ENCODE peak calls at places on chromosomes 4 and X, in eight cellular contexts. One of them, this sample, is unnamed.

GRCh38 chrX:13167444-13168207 is 123.2 kb upstream of the FAM9C start:
- DNase-seq in HCT116: no peak
- DNase-seq in H1: no peak
- DNase-seq in stomach: no peak
- DNase-seq in breast epithelium: no peak
- DNase-seq in SK-N-SH: peak
- DNase-seq in GM23338: no peak
- DNase-seq in HL-60: peak
- DNase-seq in this sample: no peak

GRCh38 chrX:130196453-130196852 is 24.7 kb downstream of the RAB33A start:
- DNase-seq in HL-60: no peak
- DNase-seq in breast epithelium: no peak
- DNase-seq in stomach: no peak
- DNase-seq in SK-N-SH: no peak
- DNase-seq in H1: no peak
- DNase-seq in HCT116: no peak
- DNase-seq in GM23338: no peak
- DNase-seq in this sample: no peak

GRCh38 chrX:63657821-63658220 is 127.2 kb downstream of the ARHGEF9 start:
- DNase-seq in HCT116: peak
- DNase-seq in SK-N-SH: no peak
- DNase-seq in stomach: no peak
- DNase-seq in GM23338: no peak
- DNase-seq in H1: no peak
- DNase-seq in breast epithelium: no peak
- DNase-seq in HL-60: peak
- DNase-seq in this sample: no peak

GRCh38 chr4:54165438-54165837 is 63.7 kb upstream of the PDGFRA start:
- DNase-seq in HL-60: no peak
- DNase-seq in SK-N-SH: no peak
- DNase-seq in stomach: no peak
- DNase-seq in H1: no peak
- DNase-seq in breast epithelium: no peak
- DNase-seq in GM23338: no peak
- DNase-seq in HCT116: peak
- DNase-seq in this sample: no peak

GRCh38 chr4:150679767-150680088 is 97.8 kb downstream of the MAB21L2 start:
- DNase-seq in stomach: no peak
- DNase-seq in breast epithelium: no peak
- DNase-seq in SK-N-SH: no peak
- DNase-seq in HCT116: no peak
- DNase-seq in GM23338: no peak
- DNase-seq in H1: no peak
- DNase-seq in HL-60: no peak
- DNase-seq in this sample: no peak

GRCh38 chr4:110816367-110816766 is 193.5 kb upstream of the PITX2 start:
- DNase-seq in stomach: no peak
- DNase-seq in GM23338: no peak
- DNase-seq in HCT116: no peak
- DNase-seq in SK-N-SH: no peak
- DNase-seq in HL-60: no peak
- DNase-seq in H1: no peak
- DNase-seq in breast epithelium: no peak
- DNase-seq in this sample: no peak

GRCh38 chr4:29581469-29581868 is 1138.7 kb upstream of the PCDH7 start:
- DNase-seq in breast epithelium: no peak
- DNase-seq in SK-N-SH: no peak
- DNase-seq in GM23338: no peak
- DNase-seq in stomach: no peak
- DNase-seq in HCT116: no peak
- DNase-seq in H1: no peak
- DNase-seq in HL-60: no peak
- DNase-seq in this sample: peak

GRCh38 chr4:159191989-159192388 is 89.1 kb downstream of the RAPGEF2 start:
- DNase-seq in H1: no peak
- DNase-seq in breast epithelium: no peak
- DNase-seq in HL-60: no peak
- DNase-seq in HCT116: peak
- DNase-seq in GM23338: peak
- DNase-seq in stomach: no peak
- DNase-seq in SK-N-SH: no peak
- DNase-seq in this sample: no peak

GRCh38 chr4:151606061-151606460 is 154.7 kb downstream of the GATB start:
- DNase-seq in HL-60: no peak
- DNase-seq in GM23338: no peak
- DNase-seq in breast epithelium: no peak
- DNase-seq in H1: no peak
- DNase-seq in HCT116: no peak
- DNase-seq in SK-N-SH: no peak
- DNase-seq in stomach: no peak
- DNase-seq in this sample: no peak

GRCh38 chr4:79050521-79050880 is 111.3 kb upstream of the PAQR3 start:
- DNase-seq in stomach: no peak
- DNase-seq in GM23338: no peak
- DNase-seq in HL-60: no peak
- DNase-seq in HCT116: no peak
- DNase-seq in breast epithelium: no peak
- DNase-seq in H1: no peak
- DNase-seq in SK-N-SH: peak
- DNase-seq in this sample: no peak
- H3K4me3 ChIP-seq in stomach: no peak
- H3K4me3 ChIP-seq in GM23338: no peak
- H3K4me3 ChIP-seq in HL-60: no peak
- H3K4me3 ChIP-seq in HCT116: no peak
- H3K4me3 ChIP-seq in breast epithelium: no peak
- H3K4me3 ChIP-seq in H1: no peak
- H3K4me3 ChIP-seq in SK-N-SH: no peak
- H3K4me3 ChIP-seq in this sample: peak

GRCh38 chr4:162920649-162921048 is 246.0 kb downstream of the NAF1 start:
- DNase-seq in stomach: no peak
- DNase-seq in HL-60: no peak
- DNase-seq in SK-N-SH: no peak
- DNase-seq in breast epithelium: no peak
- DNase-seq in H1: no peak
- DNase-seq in HCT116: no peak
- DNase-seq in GM23338: no peak
- DNase-seq in this sample: no peak
- TF ChIP-seq POLR2AphosphoS5 in stomach: no peak
- TF ChIP-seq POLR2AphosphoS5 in HL-60: no peak
- TF ChIP-seq POLR2AphosphoS5 in SK-N-SH: no peak
- TF ChIP-seq POLR2AphosphoS5 in breast epithelium: no peak
- TF ChIP-seq POLR2AphosphoS5 in H1: no peak
- TF ChIP-seq POLR2AphosphoS5 in HCT116: no peak
- TF ChIP-seq POLR2AphosphoS5 in GM23338: no peak
- TF ChIP-seq POLR2AphosphoS5 in this sample: no peak

DNA sequence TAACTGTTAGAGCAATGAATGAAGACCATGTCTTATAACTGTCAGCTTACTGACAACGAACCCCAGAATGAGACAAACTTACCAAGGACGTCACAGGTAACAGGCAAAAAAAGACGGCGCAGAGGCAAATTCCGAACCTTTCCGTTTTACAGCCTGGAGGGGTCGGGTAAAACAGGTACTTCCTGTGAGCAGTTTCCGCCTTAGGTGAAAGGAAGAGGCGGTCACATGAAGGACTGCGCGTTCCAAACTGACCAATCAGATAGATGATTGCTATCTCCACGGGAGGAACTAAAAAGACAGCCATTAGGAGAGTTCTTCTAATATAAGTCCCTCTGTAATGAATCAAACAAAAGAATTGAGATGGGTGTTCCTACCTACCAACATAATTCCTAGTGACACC is at the start of gene COX7B2:
- DNase-seq in stomach: no peak
- DNase-seq in H1: no peak
- DNase-seq in SK-N-SH: no peak
- DNase-seq in GM23338: no peak
- DNase-seq in breast epithelium: no peak
- DNase-seq in HCT116: no peak
- DNase-seq in HL-60: no peak
- DNase-seq in this sample: no peak
- H3K4me3 ChIP-seq in stomach: no peak
- H3K4me3 ChIP-seq in H1: no peak
- H3K4me3 ChIP-seq in SK-N-SH: no peak
- H3K4me3 ChIP-seq in GM23338: no peak
- H3K4me3 ChIP-seq in breast epithelium: no peak
- H3K4me3 ChIP-seq in HCT116: no peak
- H3K4me3 ChIP-seq in HL-60: no peak
- H3K4me3 ChIP-seq in this sample: no peak

GRCh38 chr4:7906171-7906581 is 33.5 kb downstream of the AFAP1 start:
- DNase-seq in breast epithelium: no peak
- DNase-seq in HL-60: no peak
- DNase-seq in SK-N-SH: no peak
- DNase-seq in stomach: no peak
- DNase-seq in H1: no peak
- DNase-seq in HCT116: no peak
- DNase-seq in GM23338: no peak
- DNase-seq in this sample: no peak
- TF ChIP-seq POLR2AphosphoS5 in breast epithelium: no peak
- TF ChIP-seq POLR2AphosphoS5 in HL-60: no peak
- TF ChIP-seq POLR2AphosphoS5 in SK-N-SH: peak
- TF ChIP-seq POLR2AphosphoS5 in stomach: no peak
- TF ChIP-seq POLR2AphosphoS5 in H1: no peak
- TF ChIP-seq POLR2AphosphoS5 in HCT116: no peak
- TF ChIP-seq POLR2AphosphoS5 in GM23338: no peak
- TF ChIP-seq POLR2AphosphoS5 in this sample: no peak

GRCh38 chr4:112747035-112747434 is 110.1 kb downstream of the LARP7 start:
- DNase-seq in H1: no peak
- DNase-seq in GM23338: peak
- DNase-seq in breast epithelium: no peak
- DNase-seq in stomach: no peak
- DNase-seq in HCT116: peak
- DNase-seq in HL-60: no peak
- DNase-seq in SK-N-SH: no peak
- DNase-seq in this sample: no peak
- H3K4me3 ChIP-seq in H1: no peak
- H3K4me3 ChIP-seq in GM23338: peak
- H3K4me3 ChIP-seq in breast epithelium: no peak
- H3K4me3 ChIP-seq in stomach: no peak
- H3K4me3 ChIP-seq in HCT116: no peak
- H3K4me3 ChIP-seq in HL-60: no peak
- H3K4me3 ChIP-seq in SK-N-SH: no peak
- H3K4me3 ChIP-seq in this sample: no peak

DNA sequence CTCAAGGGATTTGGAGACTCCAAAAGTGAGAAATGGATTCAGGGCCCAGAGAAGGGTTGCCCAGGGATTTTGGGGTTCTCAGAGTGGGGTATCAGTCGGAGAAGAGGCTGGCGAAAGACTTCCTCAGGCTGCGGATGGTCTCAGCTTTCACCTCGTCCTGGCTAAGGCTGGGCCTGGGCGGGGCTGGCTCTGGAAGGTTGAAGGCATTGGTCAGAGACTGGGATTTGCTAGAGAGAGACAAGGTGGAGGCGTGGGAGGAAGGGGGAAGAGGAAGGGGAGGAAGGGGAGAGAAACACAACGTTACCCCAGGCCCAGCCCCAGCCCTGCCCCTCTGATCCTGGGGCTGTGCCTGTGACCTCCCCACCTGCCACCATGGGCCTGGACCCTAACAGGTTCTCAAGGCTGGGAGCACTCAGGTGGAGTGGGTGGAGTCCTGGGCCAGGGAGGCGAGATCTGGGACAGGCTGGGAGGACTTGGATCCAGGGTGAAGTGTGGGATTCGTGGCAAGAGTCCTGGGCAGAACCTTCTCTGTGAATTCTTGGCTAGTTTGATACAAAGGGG is 9.4 kb upstream of the TIMP1 start:
- DNase-seq in SK-N-SH: no peak
- DNase-seq in GM23338: no peak
- DNase-seq in HL-60: no peak
- DNase-seq in breast epithelium: no peak
- DNase-seq in HCT116: no peak
- DNase-seq in H1: no peak
- DNase-seq in stomach: no peak
- DNase-seq in this sample: no peak
- TF ChIP-seq POLR2AphosphoS5 in SK-N-SH: no peak
- TF ChIP-seq POLR2AphosphoS5 in GM23338: no peak
- TF ChIP-seq POLR2AphosphoS5 in HL-60: no peak
- TF ChIP-seq POLR2AphosphoS5 in breast epithelium: no peak
- TF ChIP-seq POLR2AphosphoS5 in HCT116: no peak
- TF ChIP-seq POLR2AphosphoS5 in H1: no peak
- TF ChIP-seq POLR2AphosphoS5 in stomach: no peak
- TF ChIP-seq POLR2AphosphoS5 in this sample: no peak

GRCh38 chrX:17484592-17484991 is 109.6 kb downstream of the NHS start:
- DNase-seq in H1: no peak
- DNase-seq in breast epithelium: no peak
- DNase-seq in SK-N-SH: no peak
- DNase-seq in GM23338: peak
- DNase-seq in HCT116: no peak
- DNase-seq in HL-60: no peak
- DNase-seq in stomach: no peak
- DNase-seq in this sample: no peak

DNA sequence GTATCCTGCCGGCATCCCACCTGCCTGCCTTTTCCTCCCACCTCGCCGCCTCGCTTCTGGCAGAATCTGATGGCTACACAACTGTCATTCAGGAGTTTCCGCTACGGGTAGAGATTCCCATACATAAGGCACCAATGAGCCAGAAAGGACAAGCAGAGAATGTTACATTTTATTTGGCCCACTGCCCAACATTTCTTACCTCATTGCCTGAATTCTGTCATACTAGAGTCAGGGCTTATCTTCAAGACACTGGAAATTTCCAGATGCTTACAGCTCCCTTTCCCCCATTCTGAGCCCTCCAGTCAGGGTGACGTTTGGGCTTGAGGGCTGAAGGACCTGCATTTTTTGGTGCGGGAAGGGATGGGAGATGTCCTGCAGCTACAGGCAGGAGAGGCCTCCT is 113.0 kb downstream of the NHS start:
- DNase-seq in HCT116: no peak
- DNase-seq in H1: no peak
- DNase-seq in HL-60: no peak
- DNase-seq in GM23338: no peak
- DNase-seq in SK-N-SH: no peak
- DNase-seq in breast epithelium: no peak
- DNase-seq in stomach: no peak
- DNase-seq in this sample: no peak
- H3K4me3 ChIP-seq in HCT116: no peak
- H3K4me3 ChIP-seq in H1: no peak
- H3K4me3 ChIP-seq in HL-60: no peak
- H3K4me3 ChIP-seq in GM23338: no peak
- H3K4me3 ChIP-seq in SK-N-SH: no peak
- H3K4me3 ChIP-seq in breast epithelium: no peak
- H3K4me3 ChIP-seq in stomach: no peak
- H3K4me3 ChIP-seq in this sample: no peak

GRCh38 chr4:15649914-15650545 is 5.1 kb downstream of the FBXL5 start:
- DNase-seq in SK-N-SH: peak
- DNase-seq in H1: no peak
- DNase-seq in HL-60: peak
- DNase-seq in HCT116: peak
- DNase-seq in stomach: no peak
- DNase-seq in breast epithelium: no peak
- DNase-seq in GM23338: peak
- DNase-seq in this sample: no peak
- TF ChIP-seq POLR2AphosphoS5 in SK-N-SH: no peak
- TF ChIP-seq POLR2AphosphoS5 in H1: no peak
- TF ChIP-seq POLR2AphosphoS5 in HL-60: no peak
- TF ChIP-seq POLR2AphosphoS5 in HCT116: no peak
- TF ChIP-seq POLR2AphosphoS5 in stomach: peak
- TF ChIP-seq POLR2AphosphoS5 in breast epithelium: no peak
- TF ChIP-seq POLR2AphosphoS5 in GM23338: no peak
- TF ChIP-seq POLR2AphosphoS5 in this sample: no peak